ENCODE peak calls at places on chromosome 1, in seven cellular contexts. J is mammary epithelial cell; E is lower lobe of right lung; Z is upper lobe of right lung; R is GM06990; I is left ventricle myocardium inferior; V is CD8-positive, alpha-beta T cell. B is an unnamed sample.

GRCh38 chr1:240232548-240232947 is 140.9 kb downstream of the FMN2 start:
- DNase-seq in J (no peak), E (no peak), Z (no peak), R (no peak), I (no peak), V (no peak), B (no peak)

GRCh38 chr1:34851431-34852105 is 8.0 kb downstream of the SMIM12 start:
- DNase-seq in J (peak), E (peak), Z (no peak), R (no peak), I (peak), V (no peak), B (peak)

GRCh38 chr1:214234635-214235025 is 46.3 kb upstream of the SMYD2 start:
- DNase-seq in J (no peak), E (no peak), Z (no peak), R (no peak), I (no peak), V (no peak), B (no peak)

GRCh38 chr1:110161822-110162221 is 11.5 kb downstream of the SLC6A17 start:
- DNase-seq in J (no peak), E (no peak), Z (no peak), R (no peak), I (no peak), V (no peak), B (no peak)

GRCh38 chr1:86703696-86704455 is 500 bp upstream of the SH3GLB1 start:
- DNase-seq in J (no peak), E (no peak), Z (no peak), R (no peak), I (no peak), V (peak), B (no peak)

GRCh38 chr1:1604374-1605033 is 4.6 kb upstream of the FNDC10 start:
- DNase-seq in J (no peak), E (no peak), Z (no peak), R (no peak), I (no peak), V (no peak), B (no peak)

GRCh38 chr1:110216116-110216515 is 6.0 kb downstream of the KCNC4 start:
- DNase-seq in J (no peak), E (no peak), Z (no peak), R (no peak), I (no peak), V (no peak), B (peak)

GRCh38 chr1:203378529-203379271 is 27.8 kb upstream of the FMOD start:
- DNase-seq in J (no peak), E (no peak), Z (no peak), R (no peak), I (no peak), V (no peak), B (no peak)

GRCh38 chr1:165353731-165354671 is 2.5 kb downstream of the LMX1A start:
- DNase-seq in J (no peak), E (no peak), Z (no peak), R (no peak), I (no peak), V (no peak), B (no peak)

GRCh38 chr1:165356876-165357275 is 361 bp upstream of the LMX1A start:
- DNase-seq in J (no peak), E (no peak), Z (no peak), R (no peak), I (no peak), V (no peak), B (no peak)

GRCh38 chr1:165354739-165355138 is 1.8 kb downstream of the LMX1A start:
- DNase-seq in J (no peak), E (no peak), Z (no peak), R (no peak), I (no peak), V (no peak), B (no peak)

GRCh38 chr1:165355977-165356811 is at the start of gene LMX1A:
- DNase-seq in J (peak), E (peak), Z (no peak), R (no peak), I (no peak), V (no peak), B (no peak)

GRCh38 chr1:165355221-165355976 is 1.1 kb downstream of the LMX1A start:
- DNase-seq in J (no peak), E (no peak), Z (no peak), R (no peak), I (no peak), V (no peak), B (no peak)
- H3K4me3 ChIP-seq in J (no peak), E (peak), Z (peak), R (no peak), I (peak), V (no peak), B (no peak)

GRCh38 chr1:230408971-230409370 is 17.2 kb downstream of the PGBD5 start:
- DNase-seq in J (peak), E (no peak), Z (no peak), R (no peak), I (no peak), V (no peak), B (no peak)
- H3K4me3 ChIP-seq in J (no peak), E (no peak), Z (no peak), R (no peak), I (no peak), V (no peak), B (no peak)

DNA sequence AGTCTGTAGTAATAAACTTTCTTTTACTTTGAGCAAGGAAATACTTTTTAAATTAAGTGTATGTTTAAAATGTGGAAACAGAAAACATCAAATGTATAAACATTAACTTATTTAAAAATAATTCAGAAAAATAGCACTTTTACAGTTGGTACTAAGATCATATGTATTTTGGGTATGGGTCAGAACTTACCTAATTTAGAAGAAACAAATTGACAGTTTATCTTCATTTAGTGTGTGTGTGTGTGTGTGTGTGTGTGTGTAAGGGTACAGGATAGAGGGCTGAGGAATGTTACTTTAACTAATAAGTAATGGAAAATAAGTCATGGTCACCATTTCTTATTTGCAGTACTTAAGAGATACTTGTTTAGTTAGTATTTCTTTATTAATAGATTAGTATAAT is 3.3 kb downstream of the MAN1A2 start:
- DNase-seq in J (no peak), E (no peak), Z (no peak), R (no peak), I (no peak), V (no peak), B (no peak)
- H3K4me3 ChIP-seq in J (peak), E (peak), Z (peak), R (peak), I (peak), V (no peak), B (no peak)

DNA sequence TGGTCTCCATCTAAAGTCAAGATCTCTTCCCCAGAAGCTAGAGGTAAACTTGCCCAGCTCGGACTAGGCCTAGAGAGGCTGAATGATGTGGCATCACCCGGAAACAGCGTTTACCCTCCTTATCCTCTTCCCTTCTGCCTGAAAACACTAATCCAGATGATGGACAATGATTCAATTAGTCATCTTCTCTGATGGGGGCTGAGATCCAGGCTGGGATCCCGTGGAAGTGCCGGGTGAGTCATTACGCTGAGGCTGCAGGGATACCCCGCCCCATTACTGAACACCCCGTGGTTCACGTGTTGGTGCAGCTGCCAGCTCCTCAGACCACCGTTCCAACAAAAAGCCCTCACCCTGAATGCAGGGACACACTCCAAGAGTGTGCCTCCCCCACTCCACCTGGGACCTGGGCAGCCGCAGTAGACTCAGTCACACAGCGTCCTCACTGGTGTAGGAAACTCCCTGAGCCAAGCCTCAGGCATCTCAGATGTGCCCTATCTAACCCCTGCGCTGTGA is 2.0 kb downstream of the S100A6 start:
- DNase-seq in J (peak), E (no peak), Z (peak), R (no peak), I (peak), V (no peak), B (no peak)
- H3K4me3 ChIP-seq in J (peak), E (peak), Z (peak), R (no peak), I (peak), V (peak), B (no peak)

GRCh38 chr1:94325379-94326302 is 88.3 kb upstream of the ARHGAP29 start:
- DNase-seq in J (peak), E (no peak), Z (no peak), R (no peak), I (no peak), V (no peak), B (peak)
- H3K4me3 ChIP-seq in J (no peak), E (no peak), Z (no peak), R (no peak), I (no peak), V (no peak), B (no peak)

GRCh38 chr1:156195853-156196252 is 1.9 kb downstream of the SLC25A44 start:
- DNase-seq in J (no peak), E (no peak), Z (no peak), R (no peak), I (no peak), V (no peak), B (no peak)

GRCh38 chr1:156194300-156194652 is 372 bp downstream of the SLC25A44 start:
- DNase-seq in J (no peak), E (no peak), Z (no peak), R (no peak), I (no peak), V (no peak), B (no peak)

GRCh38 chr1:156191292-156191954 is 2.5 kb upstream of the SLC25A44 start:
- DNase-seq in J (no peak), E (no peak), Z (no peak), R (no peak), I (no peak), V (no peak), B (no peak)

GRCh38 chr1:156193488-156194299 is at the start of gene SLC25A44:
- DNase-seq in J (peak), E (peak), Z (peak), R (peak), I (peak), V (peak), B (peak)

DNA sequence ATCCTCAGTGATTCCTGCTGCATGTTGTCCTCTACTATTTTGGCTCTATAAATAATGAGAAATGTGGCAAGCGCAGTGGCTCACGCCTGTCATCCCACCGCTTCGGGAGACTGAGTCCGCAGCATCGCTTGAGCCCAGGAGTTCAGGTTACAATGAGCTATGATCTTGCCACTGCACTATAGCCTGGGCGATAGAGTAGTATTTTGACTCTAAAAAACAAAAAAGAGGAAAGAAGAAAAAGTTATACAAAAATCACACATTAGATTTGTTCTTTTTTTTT is 756 bp upstream of the SLC25A44 start:
- DNase-seq in J (no peak), E (no peak), Z (no peak), R (no peak), I (no peak), V (no peak), B (no peak)
- H3K4me3 ChIP-seq in J (peak), E (peak), Z (peak), R (peak), I (peak), V (peak), B (no peak)

GRCh38 chr1:236397173-236397759 is 3.2 kb downstream of the EDARADD start:
- DNase-seq in J (no peak), E (no peak), Z (no peak), R (no peak), I (no peak), V (no peak), B (peak)
- H3K4me3 ChIP-seq in J (no peak), E (no peak), Z (no peak), R (no peak), I (no peak), V (no peak), B (no peak)